ENCODE peak calls at places on chromosomes 3 and 15, in five cellular contexts. G is effector memory CD4-positive, alpha-beta T cell; Y is MM.1S; B is T-cell; U is breast epithelium. Q is an unnamed sample.

GRCh38 chr15:98083203-98083910 is 122.9 kb downstream of the ARRDC4 start:
- DNase-seq in Y (no peak), B (no peak), G (no peak), U (no peak), Q (no peak)

GRCh38 chr15:100341662-100342560 is at the start of gene ADAMTS17:
- DNase-seq in Y (peak; percentile 90), G (peak; percentile 92), B (peak; percentile 94), U (peak; percentile 94), Q (peak; percentile 99)

GRCh38 chr15:33226559-33227181 is 32.2 kb upstream of the FMN1 start:
- DNase-seq in Y (peak; percentile 92), B (peak; percentile 64), U (no peak), G (no peak), Q (no peak)

GRCh38 chr3:30548605-30549004 is 57.8 kb upstream of the TGFBR2 start:
- DNase-seq in B (peak; percentile 13), U (no peak), Y (no peak), G (no peak), Q (no peak)

GRCh38 chr3:132394334-132394733 is 23.0 kb upstream of the DNAJC13 start:
- DNase-seq in U (no peak), G (no peak), Y (no peak), B (no peak), Q (no peak)

GRCh38 chr15:72173401-72173800 is 24.2 kb downstream of the GRAMD2A start:
- DNase-seq in G (no peak), Y (no peak), B (no peak), U (no peak), Q (peak; percentile 49)

GRCh38 chr15:50344006-50344464 is 11.0 kb downstream of the GABPB1 start:
- DNase-seq in Y (no peak), G (no peak), U (no peak), B (no peak), Q (no peak)

GRCh38 chr3:9205345-9206143 is 43.9 kb downstream of the SRGAP3 start:
- DNase-seq in Y (no peak), G (no peak), B (no peak), U (no peak), Q (peak; percentile 6)

GRCh38 chr15:87492321-87492720 is 764.2 kb downstream of the NTRK3 start:
- DNase-seq in B (no peak), U (no peak), Y (no peak), G (no peak), Q (no peak)

GRCh38 chr3:79515072-79515471 is 252.7 kb downstream of the ROBO1 start:
- DNase-seq in U (no peak), B (no peak), G (no peak), Y (no peak), Q (no peak)

GRCh38 chr15:99719096-99719541 is 14.1 kb downstream of the LYSMD4 start:
- DNase-seq in Y (peak; percentile 97), B (no peak), G (no peak), U (no peak), Q (no peak)

GRCh38 chr15:89052474-89052873 is 35.8 kb upstream of the ABHD2 start:
- DNase-seq in B (no peak), G (no peak), Y (no peak), U (no peak), Q (peak; percentile 17)

GRCh38 chr3:176937546-176937945 is 259.7 kb downstream of the TBL1XR1 start:
- DNase-seq in U (no peak), G (no peak), Y (no peak), B (no peak), Q (no peak)

GRCh38 chr15:44706401-44706800 is 4.7 kb downstream of the PATL2 start:
- DNase-seq in Y (peak; percentile 2), B (no peak), G (no peak), U (no peak), Q (no peak)

GRCh38 chr15:100311099-100311751 is 30.6 kb downstream of the ADAMTS17 start:
- DNase-seq in U (no peak), G (no peak), Y (no peak), B (no peak), Q (no peak)

GRCh38 chr3:186220886-186221285 is 112.0 kb upstream of the ETV5 start:
- DNase-seq in G (no peak), U (no peak), B (no peak), Y (no peak), Q (peak; percentile 45)

GRCh38 chr15:100109486-100110035 is 232.2 kb downstream of the ADAMTS17 start:
- DNase-seq in U (no peak), G (no peak), Y (no peak), B (no peak), Q (peak; percentile 54)

GRCh38 chr15:67080118-67080899 is 14.9 kb downstream of the SMAD3 start:
- DNase-seq in G (no peak), B (no peak), Y (peak; percentile 47), U (no peak), Q (no peak)

GRCh38 chr15:100781961-100782525 is 97.6 kb upstream of the ALDH1A3 start:
- DNase-seq in U (peak; percentile 25), B (no peak), G (no peak), Y (no peak), Q (peak; percentile 34)

GRCh38 chr15:58506787-58507671 is 75.2 kb downstream of the LIPC start:
- DNase-seq in G (no peak), Y (no peak), U (no peak), B (no peak), Q (no peak)

GRCh38 chr3:135760581-135760980 is 204.9 kb upstream of the PPP2R3A start:
- DNase-seq in U (no peak), G (no peak), B (no peak), Y (no peak), Q (no peak)

GRCh38 chr15:98776607-98777281 is 128.4 kb downstream of the IGF1R start:
- DNase-seq in Y (peak; percentile 72), B (peak; percentile 14), U (no peak), G (no peak), Q (no peak)

GRCh38 chr15:75153565-75154248 is 48.0 kb upstream of the C15orf39 start:
- DNase-seq in B (no peak), G (no peak), Y (no peak), U (no peak), Q (no peak)

GRCh38 chr3:59774613-59775012 is 724.8 kb upstream of the CFAP20DC start:
- DNase-seq in B (no peak), Y (no peak), U (no peak), G (no peak), Q (no peak)

GRCh38 chr15:51077565-51078153 is 17.0 kb downstream of the TNFAIP8L3 start:
- DNase-seq in B (peak; percentile 46), U (no peak), G (no peak), Y (peak; percentile 77), Q (peak; percentile 91)

GRCh38 chr15:86231864-86232801 is 152.5 kb downstream of the AGBL1 start:
- DNase-seq in U (no peak), B (no peak), Y (peak; percentile 46), G (no peak), Q (no peak)

GRCh38 chr15:41394924-41395323 is 7.4 kb downstream of the NDUFAF1 start:
- DNase-seq in G (no peak), Y (no peak), U (no peak), B (no peak), Q (no peak)

GRCh38 chr15:74007820-74008371 is 13.4 kb downstream of the PML start:
- DNase-seq in B (no peak), G (no peak), U (no peak), Y (no peak), Q (peak; percentile 68)

GRCh38 chr3:41418961-41419691 is 219.8 kb downstream of the CTNNB1 start:
- DNase-seq in Y (no peak), G (no peak), B (peak; percentile 7), U (no peak), Q (no peak)

GRCh38 chr15:27220199-27220598 is 249.2 kb downstream of the GABRG3 start:
- DNase-seq in Y (no peak), G (no peak), U (no peak), B (no peak), Q (no peak)

GRCh38 chr3:127287840-127288239 is at the start of gene PRR20G:
- DNase-seq in U (no peak), G (no peak), B (no peak), Y (no peak), Q (no peak)

GRCh38 chr3:185688808-185689207 is 102.7 kb downstream of the SENP2 start:
- DNase-seq in Y (no peak), B (no peak), U (no peak), G (no peak), Q (no peak)

GRCh38 chr15:38547255-38547997 is 17.2 kb downstream of the RASGRP1 start:
- DNase-seq in U (no peak), G (no peak), Y (no peak), B (no peak), Q (no peak)

GRCh38 chr3:42032693-42033349 is 58.3 kb upstream of the TRAK1 start:
- DNase-seq in G (no peak), U (no peak), B (no peak), Y (no peak), Q (peak; percentile 95)

GRCh38 chr3:151169262-151169661 is 33.8 kb downstream of the GPR171 start:
- DNase-seq in U (no peak), B (no peak), Y (no peak), G (no peak), Q (no peak)

GRCh38 chr3:157142315-157142714 is 17.6 kb downstream of the CCNL1 start:
- DNase-seq in G (no peak), U (no peak), B (no peak), Y (peak; percentile 26), Q (no peak)

GRCh38 chr15:91456921-91457320 is 356.9 kb downstream of the SV2B start:
- DNase-seq in B (no peak), Y (no peak), G (no peak), U (no peak), Q (no peak)

GRCh38 chr3:136898954-136899353 is 36.9 kb downstream of the NCK1 start:
- DNase-seq in U (no peak), B (no peak), G (no peak), Y (no peak), Q (no peak)

Q was measured in lower leg skin.